ENCODE peak calls at places on chromosomes 12 and 14, in four cellular contexts. One of them, this sample, is unnamed.

GRCh38 chr12:57603758-57604453 is 718 bp upstream of the DTX3 start:
- DNase-seq in astrocyte: peak
- DNase-seq in stimulated activated CD4-positive, alpha-beta T cell treated with anti-CD3 and anti-CD28 coated beads, Interleukin-1b, Interleukin-23, amount 100 ng/mL, for 1 hour: no peak
- DNase-seq in T-helper 2 cell: no peak
- DNase-seq in this sample: peak

GRCh38 chr14:106883218-106883692 is 1356.9 kb downstream of the TMEM121 start:
- DNase-seq in stimulated activated CD4-positive, alpha-beta T cell treated with anti-CD3 and anti-CD28 coated beads, Interleukin-1b, Interleukin-23, amount 100 ng/mL, for 1 hour: no peak
- DNase-seq in T-helper 2 cell: no peak
- DNase-seq in astrocyte: no peak
- DNase-seq in this sample: no peak

GRCh38 chr12:96846313-96846712 is 60.7 kb upstream of the NEDD1 start:
- DNase-seq in astrocyte: no peak
- DNase-seq in stimulated activated CD4-positive, alpha-beta T cell treated with anti-CD3 and anti-CD28 coated beads, Interleukin-1b, Interleukin-23, amount 100 ng/mL, for 1 hour: no peak
- DNase-seq in T-helper 2 cell: no peak
- DNase-seq in this sample: no peak

GRCh38 chr12:40691913-40692616 is at the start of gene CNTN1:
- DNase-seq in T-helper 2 cell: no peak
- DNase-seq in astrocyte: peak
- DNase-seq in stimulated activated CD4-positive, alpha-beta T cell treated with anti-CD3 and anti-CD28 coated beads, Interleukin-1b, Interleukin-23, amount 100 ng/mL, for 1 hour: no peak
- DNase-seq in this sample: peak

GRCh38 chr12:61920230-61920629 is 340.0 kb upstream of the USP15 start:
- DNase-seq in stimulated activated CD4-positive, alpha-beta T cell treated with anti-CD3 and anti-CD28 coated beads, Interleukin-1b, Interleukin-23, amount 100 ng/mL, for 1 hour: no peak
- DNase-seq in T-helper 2 cell: no peak
- DNase-seq in astrocyte: no peak
- DNase-seq in this sample: no peak

GRCh38 chr14:87824261-87824660 is 168.7 kb downstream of the GALC start:
- DNase-seq in stimulated activated CD4-positive, alpha-beta T cell treated with anti-CD3 and anti-CD28 coated beads, Interleukin-1b, Interleukin-23, amount 100 ng/mL, for 1 hour: no peak
- DNase-seq in T-helper 2 cell: no peak
- DNase-seq in astrocyte: peak
- DNase-seq in this sample: no peak

GRCh38 chr12:1840981-1841425 is 20.6 kb downstream of the LRTM2 start:
- DNase-seq in stimulated activated CD4-positive, alpha-beta T cell treated with anti-CD3 and anti-CD28 coated beads, Interleukin-1b, Interleukin-23, amount 100 ng/mL, for 1 hour: no peak
- DNase-seq in astrocyte: no peak
- DNase-seq in T-helper 2 cell: no peak
- DNase-seq in this sample: no peak

GRCh38 chr14:38254565-38255407 is 1.1 kb downstream of the CLEC14A start:
- DNase-seq in T-helper 2 cell: no peak
- DNase-seq in astrocyte: no peak
- DNase-seq in stimulated activated CD4-positive, alpha-beta T cell treated with anti-CD3 and anti-CD28 coated beads, Interleukin-1b, Interleukin-23, amount 100 ng/mL, for 1 hour: no peak
- DNase-seq in this sample: no peak

GRCh38 chr14:88245321-88245720 is 77.7 kb downstream of the KCNK10 start:
- DNase-seq in T-helper 2 cell: no peak
- DNase-seq in astrocyte: no peak
- DNase-seq in stimulated activated CD4-positive, alpha-beta T cell treated with anti-CD3 and anti-CD28 coated beads, Interleukin-1b, Interleukin-23, amount 100 ng/mL, for 1 hour: no peak
- DNase-seq in this sample: no peak

GRCh38 chr14:89270439-89271227 is 146.4 kb downstream of the FOXN3 start:
- DNase-seq in T-helper 2 cell: no peak
- DNase-seq in stimulated activated CD4-positive, alpha-beta T cell treated with anti-CD3 and anti-CD28 coated beads, Interleukin-1b, Interleukin-23, amount 100 ng/mL, for 1 hour: no peak
- DNase-seq in astrocyte: no peak
- DNase-seq in this sample: peak

GRCh38 chr14:93115920-93116675 is at the start of gene ITPK1:
- DNase-seq in stimulated activated CD4-positive, alpha-beta T cell treated with anti-CD3 and anti-CD28 coated beads, Interleukin-1b, Interleukin-23, amount 100 ng/mL, for 1 hour: no peak
- DNase-seq in T-helper 2 cell: peak
- DNase-seq in astrocyte: no peak
- DNase-seq in this sample: no peak

GRCh38 chr12:45165284-45165683 is 50.6 kb upstream of the ANO6 start:
- DNase-seq in astrocyte: no peak
- DNase-seq in T-helper 2 cell: no peak
- DNase-seq in stimulated activated CD4-positive, alpha-beta T cell treated with anti-CD3 and anti-CD28 coated beads, Interleukin-1b, Interleukin-23, amount 100 ng/mL, for 1 hour: no peak
- DNase-seq in this sample: no peak

GRCh38 chr12:58364389-58365086 is 423.2 kb downstream of the ATP23 start:
- DNase-seq in astrocyte: peak
- DNase-seq in stimulated activated CD4-positive, alpha-beta T cell treated with anti-CD3 and anti-CD28 coated beads, Interleukin-1b, Interleukin-23, amount 100 ng/mL, for 1 hour: no peak
- DNase-seq in T-helper 2 cell: no peak
- DNase-seq in this sample: no peak

GRCh38 chr14:30584058-30584630 is 25.2 kb downstream of the G2E3 start:
- DNase-seq in astrocyte: no peak
- DNase-seq in stimulated activated CD4-positive, alpha-beta T cell treated with anti-CD3 and anti-CD28 coated beads, Interleukin-1b, Interleukin-23, amount 100 ng/mL, for 1 hour: no peak
- DNase-seq in T-helper 2 cell: no peak
- DNase-seq in this sample: no peak

GRCh38 chr14:69052181-69052601 is 73.1 kb upstream of the ACTN1 start:
- DNase-seq in T-helper 2 cell: no peak
- DNase-seq in astrocyte: no peak
- DNase-seq in stimulated activated CD4-positive, alpha-beta T cell treated with anti-CD3 and anti-CD28 coated beads, Interleukin-1b, Interleukin-23, amount 100 ng/mL, for 1 hour: no peak
- DNase-seq in this sample: no peak

GRCh38 chr14:61218765-61219164 is 62.4 kb downstream of the TMEM30B start:
- DNase-seq in stimulated activated CD4-positive, alpha-beta T cell treated with anti-CD3 and anti-CD28 coated beads, Interleukin-1b, Interleukin-23, amount 100 ng/mL, for 1 hour: no peak
- DNase-seq in astrocyte: no peak
- DNase-seq in T-helper 2 cell: no peak
- DNase-seq in this sample: no peak

GRCh38 chr12:116426391-116427136 is 132.6 kb upstream of the MAP1LC3B2 start:
- DNase-seq in astrocyte: peak
- DNase-seq in T-helper 2 cell: no peak
- DNase-seq in stimulated activated CD4-positive, alpha-beta T cell treated with anti-CD3 and anti-CD28 coated beads, Interleukin-1b, Interleukin-23, amount 100 ng/mL, for 1 hour: no peak
- DNase-seq in this sample: peak

GRCh38 chr12:56158029-56158925 is at the start of gene MYL6:
- DNase-seq in astrocyte: peak
- DNase-seq in stimulated activated CD4-positive, alpha-beta T cell treated with anti-CD3 and anti-CD28 coated beads, Interleukin-1b, Interleukin-23, amount 100 ng/mL, for 1 hour: peak
- DNase-seq in T-helper 2 cell: peak
- DNase-seq in this sample: peak

GRCh38 chr14:34722723-34723545 is 8.5 kb upstream of the CFL2 start:
- DNase-seq in astrocyte: no peak
- DNase-seq in stimulated activated CD4-positive, alpha-beta T cell treated with anti-CD3 and anti-CD28 coated beads, Interleukin-1b, Interleukin-23, amount 100 ng/mL, for 1 hour: no peak
- DNase-seq in T-helper 2 cell: no peak
- DNase-seq in this sample: peak

GRCh38 chr12:12870454-12870853 is 20.9 kb upstream of the GPRC5A start:
- DNase-seq in T-helper 2 cell: no peak
- DNase-seq in astrocyte: peak
- DNase-seq in stimulated activated CD4-positive, alpha-beta T cell treated with anti-CD3 and anti-CD28 coated beads, Interleukin-1b, Interleukin-23, amount 100 ng/mL, for 1 hour: no peak
- DNase-seq in this sample: no peak

GRCh38 chr12:127680516-127680915 is 586.5 kb upstream of the TMEM132C start:
- DNase-seq in T-helper 2 cell: no peak
- DNase-seq in astrocyte: no peak
- DNase-seq in stimulated activated CD4-positive, alpha-beta T cell treated with anti-CD3 and anti-CD28 coated beads, Interleukin-1b, Interleukin-23, amount 100 ng/mL, for 1 hour: no peak
- DNase-seq in this sample: no peak

GRCh38 chr14:60095781-60096450 is 4.2 kb downstream of the PCNX4 start:
- DNase-seq in astrocyte: peak
- DNase-seq in stimulated activated CD4-positive, alpha-beta T cell treated with anti-CD3 and anti-CD28 coated beads, Interleukin-1b, Interleukin-23, amount 100 ng/mL, for 1 hour: no peak
- DNase-seq in T-helper 2 cell: no peak
- DNase-seq in this sample: no peak

GRCh38 chr14:51236314-51236713 is 3.7 kb upstream of the TMX1 start:
- DNase-seq in astrocyte: peak
- DNase-seq in stimulated activated CD4-positive, alpha-beta T cell treated with anti-CD3 and anti-CD28 coated beads, Interleukin-1b, Interleukin-23, amount 100 ng/mL, for 1 hour: no peak
- DNase-seq in T-helper 2 cell: no peak
- DNase-seq in this sample: no peak

GRCh38 chr12:119180380-119181040 is 1.8 kb downstream of the HSPB8 start:
- DNase-seq in astrocyte: peak
- DNase-seq in T-helper 2 cell: no peak
- DNase-seq in stimulated activated CD4-positive, alpha-beta T cell treated with anti-CD3 and anti-CD28 coated beads, Interleukin-1b, Interleukin-23, amount 100 ng/mL, for 1 hour: no peak
- DNase-seq in this sample: peak

GRCh38 chr12:47276253-47277070 is 196.7 kb upstream of the AMIGO2 start:
- DNase-seq in stimulated activated CD4-positive, alpha-beta T cell treated with anti-CD3 and anti-CD28 coated beads, Interleukin-1b, Interleukin-23, amount 100 ng/mL, for 1 hour: peak
- DNase-seq in T-helper 2 cell: no peak
- DNase-seq in astrocyte: no peak
- DNase-seq in this sample: no peak